ENCODE peak calls at places on chromosomes 11 and 22, in four cellular contexts. A, Q, S and K are unnamed samples.

GRCh38 chr22:37202706-37203105 is 9.6 kb downstream of the SSTR3 start:
- DNase-seq in A (peak; percentile 39), S (peak; percentile 24), Q (no peak), K (peak; percentile 61)

GRCh38 chr22:33028191-33028700 is 29.9 kb downstream of the SYN3 start:
- DNase-seq in A (no peak), Q (no peak), S (no peak), K (no peak)

GRCh38 chr11:67032830-67033555 is 10.1 kb downstream of the SYT12 start:
- DNase-seq in A (no peak), S (no peak), Q (no peak), K (peak; percentile 91)

GRCh38 chr11:96207459-96208449 is 135.2 kb downstream of the MAML2 start:
- DNase-seq in A (no peak), S (no peak), Q (no peak), K (no peak)

GRCh38 chr11:61966673-61967176 is 709 bp downstream of the FTH1 start:
- DNase-seq in A (peak; percentile 56), S (peak; percentile 74), Q (no peak), K (peak; percentile 74)

GRCh38 chr11:111157571-111157970 is 88.0 kb upstream of the POU2AF2 start:
- DNase-seq in S (peak; percentile 45), A (no peak), Q (no peak), K (no peak)

GRCh38 chr11:92314499-92314898 is 89.9 kb downstream of the FAT3 start:
- DNase-seq in Q (no peak), A (no peak), S (no peak), K (no peak)

GRCh38 chr11:81497202-81497804 is 1236.4 kb downstream of the FAM181B start:
- DNase-seq in Q (peak; percentile 37), A (no peak), S (no peak), K (no peak)

GRCh38 chr11:12143461-12144258 is 33.3 kb downstream of the MICAL2 start:
- DNase-seq in A (no peak), S (no peak), Q (no peak), K (no peak)

GRCh38 chr11:61507012-61507768 is 1.4 kb upstream of the LRRC10B start:
- DNase-seq in S (no peak), Q (no peak), A (no peak), K (no peak)

GRCh38 chr11:11931461-11932055 is 76.9 kb downstream of the DKK3 start:
- DNase-seq in Q (no peak), A (no peak), S (no peak), K (no peak)

GRCh38 chr11:69881467-69882269 is 62.5 kb upstream of the FGF3 start:
- DNase-seq in Q (no peak), S (peak; percentile 57), A (peak; percentile 44), K (peak; percentile 68)

GRCh38 chr11:118634435-118635236 is 27.2 kb downstream of the PHLDB1 start:
- DNase-seq in A (peak; percentile 85), S (peak; percentile 90), Q (peak; percentile 66), K (peak; percentile 84)

GRCh38 chr11:122979815-122980656 is 1.6 kb downstream of the BSX start:
- DNase-seq in Q (no peak), S (no peak), A (no peak), K (no peak)

GRCh38 chr11:124483422-124483821 is 37.9 kb upstream of the OR8B8 start:
- DNase-seq in S (no peak), Q (peak; percentile 16), A (no peak), K (no peak)

GRCh38 chr22:28710889-28711285 is 30.7 kb downstream of the CHEK2 start:
- DNase-seq in Q (no peak), S (no peak), A (no peak), K (no peak)

GRCh38 chr11:115425816-115426215 is 78.4 kb downstream of the CADM1 start:
- DNase-seq in Q (no peak), A (no peak), S (no peak), K (no peak)

GRCh38 chr11:112128483-112129121 is 35.3 kb downstream of the IL18 start:
- DNase-seq in Q (no peak), A (no peak), S (no peak), K (peak; percentile 79)

GRCh38 chr22:38921126-38921525 is 36.3 kb upstream of the APOBEC3A start:
- DNase-seq in S (no peak), A (no peak), Q (no peak), K (no peak)

GRCh38 chr11:101487775-101488174 is 96.0 kb downstream of the TRPC6 start:
- DNase-seq in S (no peak), Q (no peak), A (no peak), K (no peak)

GRCh38 chr11:26286472-26287066 is 45.4 kb upstream of the ANO3 start:
- DNase-seq in Q (no peak), S (no peak), A (no peak), K (no peak)

GRCh38 chr11:32138902-32139301 is 48.0 kb downstream of the RCN1 start:
- DNase-seq in Q (no peak), A (no peak), S (no peak), K (no peak)

GRCh38 chr11:110947100-110947499 is 234.9 kb upstream of the ARHGAP20 start:
- DNase-seq in S (no peak), A (no peak), Q (no peak), K (no peak)

GRCh38 chr22:24003887-24004286 is 1.4 kb downstream of the GSTT4 start:
- DNase-seq in S (no peak), A (no peak), Q (no peak), K (no peak)

GRCh38 chr22:41197808-41198585 is 7.1 kb upstream of the L3MBTL2 start:
- DNase-seq in A (peak; percentile 57), S (peak; percentile 84), Q (no peak), K (peak; percentile 62)

GRCh38 chr22:28141614-28142013 is 222.6 kb upstream of the PITPNB start:
- DNase-seq in A (no peak), S (no peak), Q (no peak), K (no peak)

GRCh38 chr11:130163346-130164220 is 4.0 kb downstream of the ST14 start:
- DNase-seq in S (peak; percentile 78), A (no peak), Q (no peak), K (no peak)

GRCh38 chr11:130164221-130164570 is 4.6 kb downstream of the ST14 start:
- DNase-seq in S (no peak), A (no peak), Q (no peak), K (no peak)

GRCh38 chr11:130160460-130161090 is 993 bp downstream of the ST14 start:
- DNase-seq in Q (no peak), S (no peak), A (no peak), K (no peak)

GRCh38 chr11:130161441-130161840 is 1.9 kb downstream of the ST14 start:
- DNase-seq in Q (no peak), S (no peak), A (no peak), K (no peak)

GRCh38 chr11:130162733-130163132 is 3.2 kb downstream of the ST14 start:
- DNase-seq in S (peak; percentile 73), A (no peak), Q (no peak), K (peak; percentile 74)
- H3K4me1 ChIP-seq in S (peaks cover 82% of the 10 kb centered on the region), A (no peaks in the 10 kb centered on the region), Q (peaks cover 5% of the 10 kb centered on the region), K (no peaks in the 10 kb centered on the region)

GRCh38 chr11:1481483-1481825 is 5.1 kb downstream of the MOB2 start:
- DNase-seq in A (no peak), S (no peak), Q (no peak), K (peak; percentile 75)

GRCh38 chr11:1479678-1480118 is 6.9 kb downstream of the MOB2 start:
- DNase-seq in Q (no peak), S (peak; percentile 53), A (no peak), K (peak; percentile 32)

GRCh38 chr11:1481861-1482441 is 4.6 kb downstream of the MOB2 start:
- DNase-seq in S (peak; percentile 69), A (peak; percentile 45), Q (no peak), K (peak; percentile 40)

GRCh38 chr11:1480191-1480554 is 6.4 kb downstream of the MOB2 start:
- DNase-seq in Q (no peak), A (peak; percentile 23), S (peak; percentile 46), K (peak; percentile 32)

GRCh38 chr11:1480555-1481482 is 5.8 kb downstream of the MOB2 start:
- DNase-seq in S (peak; percentile 77), A (peak; percentile 48), Q (no peak), K (peak; percentile 79)
- H3K36me3 ChIP-seq in S (peaks cover 61% of the 10 kb centered on the region), A (peaks cover 4% of the 10 kb centered on the region), Q (no peaks in the 10 kb centered on the region), K (no peaks in the 10 kb centered on the region)

GRCh38 chr11:68828155-68828931 is 13.4 kb downstream of the CPT1A start:
- DNase-seq in Q (no peak), S (peak; percentile 86), A (peak; percentile 60), K (no peak)
- H3K27ac ChIP-seq in Q (no peak overlapping the region), S (peak overlapping the region; percentile 66), A (peak overlapping the region; percentile 21), K (no peak overlapping the region)

GRCh38 chr11:73186886-73187285 is 31.2 kb upstream of the P2RY2 start:
- DNase-seq in Q (no peak), S (no peak), A (no peak), K (peak; percentile 22)
- H3K4me1 ChIP-seq in Q (no peaks in the 10 kb centered on the region), S (peaks cover 64% of the 10 kb centered on the region), A (no peaks in the 10 kb centered on the region), K (no peaks in the 10 kb centered on the region)

GRCh38 chr22:20123364-20124082 is 6.5 kb upstream of the TRMT2A start:
- DNase-seq in A (no peak), Q (no peak), S (no peak), K (no peak)
- H3K36me3 ChIP-seq in A (peaks cover 13% of the 10 kb centered on the region), Q (peaks cover 71% of the 10 kb centered on the region), S (peaks cover 82% of the 10 kb centered on the region), K (no peaks in the 10 kb centered on the region)